ENCODE peak calls at places on chromosome 18, in six cellular contexts. One of them, this sample, is unnamed.

GRCh38 chr18:39591647-39592046 is 2026.0 kb upstream of the CELF4 start:
- DNase-seq in fibroblast of the conjunctiva: no peak
- DNase-seq in HTR-8/SVneo: no peak
- DNase-seq in GM12892: no peak
- DNase-seq in NCI-H2081: peak
- DNase-seq in ovary: no peak
- DNase-seq in this sample: peak

GRCh38 chr18:78136986-78137385 is 842.6 kb upstream of the SALL3 start:
- DNase-seq in fibroblast of the conjunctiva: no peak
- DNase-seq in HTR-8/SVneo: no peak
- DNase-seq in GM12892: no peak
- DNase-seq in NCI-H2081: no peak
- DNase-seq in ovary: no peak
- DNase-seq in this sample: no peak

GRCh38 chr18:57859314-57859713 is 56.2 kb upstream of the ATP8B1 start:
- DNase-seq in fibroblast of the conjunctiva: no peak
- DNase-seq in HTR-8/SVneo: no peak
- DNase-seq in GM12892: no peak
- DNase-seq in NCI-H2081: no peak
- DNase-seq in ovary: no peak
- DNase-seq in this sample: peak

GRCh38 chr18:70553245-70553960 is 264.6 kb downstream of the SOCS6 start:
- DNase-seq in fibroblast of the conjunctiva: no peak
- DNase-seq in HTR-8/SVneo: no peak
- DNase-seq in GM12892: no peak
- DNase-seq in NCI-H2081: no peak
- DNase-seq in ovary: no peak
- DNase-seq in this sample: no peak

GRCh38 chr18:48022531-48023330 is 92.3 kb upstream of the SMAD2 start:
- DNase-seq in fibroblast of the conjunctiva: peak
- DNase-seq in HTR-8/SVneo: peak
- DNase-seq in GM12892: peak
- DNase-seq in NCI-H2081: peak
- DNase-seq in ovary: no peak
- DNase-seq in this sample: peak

GRCh38 chr18:67651438-67651837 is 134.9 kb upstream of the DSEL start:
- DNase-seq in fibroblast of the conjunctiva: peak
- DNase-seq in HTR-8/SVneo: no peak
- DNase-seq in GM12892: no peak
- DNase-seq in NCI-H2081: no peak
- DNase-seq in ovary: no peak
- DNase-seq in this sample: no peak

GRCh38 chr18:37298816-37299215 is 266.8 kb downstream of the CELF4 start:
- DNase-seq in fibroblast of the conjunctiva: no peak
- DNase-seq in HTR-8/SVneo: no peak
- DNase-seq in GM12892: no peak
- DNase-seq in NCI-H2081: no peak
- DNase-seq in ovary: no peak
- DNase-seq in this sample: peak

GRCh38 chr18:58867281-58867961 is 2.7 kb downstream of the ZNF532 start:
- DNase-seq in fibroblast of the conjunctiva: no peak
- DNase-seq in HTR-8/SVneo: no peak
- DNase-seq in GM12892: no peak
- DNase-seq in NCI-H2081: no peak
- DNase-seq in ovary: no peak
- DNase-seq in this sample: no peak

GRCh38 chr18:4453712-4454547 is 1.2 kb downstream of the DLGAP1 start:
- DNase-seq in fibroblast of the conjunctiva: no peak
- DNase-seq in HTR-8/SVneo: no peak
- DNase-seq in GM12892: no peak
- DNase-seq in NCI-H2081: no peak
- DNase-seq in ovary: peak
- DNase-seq in this sample: no peak

GRCh38 chr18:45670281-45670962 is 53.6 kb upstream of the SLC14A1 start:
- DNase-seq in fibroblast of the conjunctiva: no peak
- DNase-seq in HTR-8/SVneo: no peak
- DNase-seq in GM12892: no peak
- DNase-seq in NCI-H2081: no peak
- DNase-seq in ovary: no peak
- DNase-seq in this sample: no peak

GRCh38 chr18:72848534-72849237 is 19.1 kb downstream of the NETO1 start:
- DNase-seq in fibroblast of the conjunctiva: no peak
- DNase-seq in HTR-8/SVneo: no peak
- DNase-seq in GM12892: no peak
- DNase-seq in NCI-H2081: no peak
- DNase-seq in ovary: no peak
- DNase-seq in this sample: peak

GRCh38 chr18:11909081-11909410 is 929 bp upstream of the MPPE1 start:
- DNase-seq in fibroblast of the conjunctiva: no peak
- DNase-seq in HTR-8/SVneo: no peak
- DNase-seq in GM12892: no peak
- DNase-seq in NCI-H2081: no peak
- DNase-seq in ovary: no peak
- DNase-seq in this sample: no peak

GRCh38 chr18:2656237-2657042 is 914 bp downstream of the SMCHD1 start:
- DNase-seq in fibroblast of the conjunctiva: no peak
- DNase-seq in HTR-8/SVneo: no peak
- DNase-seq in GM12892: no peak
- DNase-seq in NCI-H2081: no peak
- DNase-seq in ovary: peak
- DNase-seq in this sample: peak

GRCh38 chr18:46260016-46260878 is 156.1 kb downstream of the HAUS1 start:
- DNase-seq in fibroblast of the conjunctiva: no peak
- DNase-seq in HTR-8/SVneo: no peak
- DNase-seq in GM12892: no peak
- DNase-seq in NCI-H2081: no peak
- DNase-seq in ovary: no peak
- DNase-seq in this sample: no peak

GRCh38 chr18:10379511-10379910 is 74.9 kb upstream of the APCDD1 start:
- DNase-seq in fibroblast of the conjunctiva: no peak
- DNase-seq in HTR-8/SVneo: no peak
- DNase-seq in GM12892: no peak
- DNase-seq in NCI-H2081: no peak
- DNase-seq in ovary: no peak
- DNase-seq in this sample: peak

GRCh38 chr18:23629444-23629946 is 33.2 kb downstream of the ANKRD29 start:
- DNase-seq in fibroblast of the conjunctiva: no peak
- DNase-seq in HTR-8/SVneo: no peak
- DNase-seq in GM12892: no peak
- DNase-seq in NCI-H2081: no peak
- DNase-seq in ovary: no peak
- DNase-seq in this sample: peak

GRCh38 chr18:44743626-44744025 is 62.9 kb downstream of the SETBP1 start:
- DNase-seq in fibroblast of the conjunctiva: no peak
- DNase-seq in HTR-8/SVneo: no peak
- DNase-seq in GM12892: no peak
- DNase-seq in NCI-H2081: no peak
- DNase-seq in ovary: no peak
- DNase-seq in this sample: no peak

GRCh38 chr18:14976736-14977430 is 228.9 kb downstream of the ANKRD30B start:
- DNase-seq in fibroblast of the conjunctiva: no peak
- DNase-seq in HTR-8/SVneo: peak
- DNase-seq in GM12892: no peak
- DNase-seq in NCI-H2081: no peak
- DNase-seq in ovary: no peak
- DNase-seq in this sample: no peak

GRCh38 chr18:50973367-50974126 is 5.7 kb downstream of the ELAC1 start:
- DNase-seq in fibroblast of the conjunctiva: no peak
- DNase-seq in HTR-8/SVneo: no peak
- DNase-seq in GM12892: no peak
- DNase-seq in NCI-H2081: no peak
- DNase-seq in ovary: no peak
- DNase-seq in this sample: peak

GRCh38 chr18:12085136-12085535 is 8.5 kb upstream of the ANKRD62 start:
- DNase-seq in fibroblast of the conjunctiva: no peak
- DNase-seq in HTR-8/SVneo: no peak
- DNase-seq in GM12892: no peak
- DNase-seq in NCI-H2081: no peak
- DNase-seq in ovary: no peak
- DNase-seq in this sample: no peak

GRCh38 chr18:44579028-44579692 is 101.5 kb upstream of the SETBP1 start:
- DNase-seq in fibroblast of the conjunctiva: no peak
- DNase-seq in HTR-8/SVneo: no peak
- DNase-seq in GM12892: peak
- DNase-seq in NCI-H2081: no peak
- DNase-seq in ovary: no peak
- DNase-seq in this sample: peak

GRCh38 chr18:32139835-32140283 is 48.2 kb downstream of the RNF138 start:
- DNase-seq in fibroblast of the conjunctiva: no peak
- DNase-seq in HTR-8/SVneo: no peak
- DNase-seq in GM12892: no peak
- DNase-seq in NCI-H2081: no peak
- DNase-seq in ovary: no peak
- DNase-seq in this sample: no peak

GRCh38 chr18:10519999-10520935 is 5.6 kb upstream of the NAPG start:
- DNase-seq in fibroblast of the conjunctiva: peak
- DNase-seq in HTR-8/SVneo: peak
- DNase-seq in GM12892: peak
- DNase-seq in NCI-H2081: peak
- DNase-seq in ovary: peak
- DNase-seq in this sample: peak

GRCh38 chr18:39168723-39169122 is 1603.1 kb upstream of the CELF4 start:
- DNase-seq in fibroblast of the conjunctiva: no peak
- DNase-seq in HTR-8/SVneo: no peak
- DNase-seq in GM12892: no peak
- DNase-seq in NCI-H2081: no peak
- DNase-seq in ovary: no peak
- DNase-seq in this sample: no peak

GRCh38 chr18:50830544-50830943 is 10.7 kb upstream of the MRO start:
- DNase-seq in fibroblast of the conjunctiva: no peak
- DNase-seq in HTR-8/SVneo: no peak
- DNase-seq in GM12892: no peak
- DNase-seq in NCI-H2081: no peak
- DNase-seq in ovary: no peak
- DNase-seq in this sample: no peak

GRCh38 chr18:79765491-79766245 is 32.1 kb upstream of the KCNG2 start:
- DNase-seq in fibroblast of the conjunctiva: no peak
- DNase-seq in HTR-8/SVneo: no peak
- DNase-seq in GM12892: no peak
- DNase-seq in NCI-H2081: no peak
- DNase-seq in ovary: no peak
- DNase-seq in this sample: no peak

GRCh38 chr18:13900633-13901032 is 14.7 kb downstream of the MC2R start:
- DNase-seq in fibroblast of the conjunctiva: no peak
- DNase-seq in HTR-8/SVneo: no peak
- DNase-seq in GM12892: no peak
- DNase-seq in NCI-H2081: no peak
- DNase-seq in ovary: no peak
- DNase-seq in this sample: no peak

This sample was measured in DMS53.